ENCODE peak calls at places on chromosomes 11 and 22, in four cellular contexts. O, B, V and P are unnamed samples.

GRCh38 chr11:134579709-134580634 is 167.9 kb upstream of the B3GAT1 start:
- DNase-seq in O (no peak), B (peak), V (no peak), P (no peak)

GRCh38 chr22:29394931-29395581 is 6.7 kb upstream of the AP1B1 start:
- DNase-seq in O (peak), B (peak), V (peak), P (peak)

GRCh38 chr22:48949375-48950149 is 878.1 kb downstream of the BRD1 start:
- DNase-seq in O (no peak), B (peak), V (no peak), P (no peak)

GRCh38 chr11:104731890-104732289 is 166.4 kb downstream of the CASP12 start:
- DNase-seq in O (no peak), B (no peak), V (no peak), P (no peak)

GRCh38 chr11:61706452-61707400 is 26.5 kb downstream of the DAGLA start:
- DNase-seq in O (peak), B (no peak), V (no peak), P (no peak)

GRCh38 chr22:48948575-48949170 is 879.0 kb downstream of the BRD1 start:
- DNase-seq in O (no peak), B (peak), V (no peak), P (no peak)

GRCh38 chr11:14974021-14974698 is 2.0 kb upstream of the CALCA start:
- DNase-seq in O (no peak), B (peak), V (no peak), P (no peak)

GRCh38 chr22:25898707-25899365 is 156.8 kb downstream of the MYO18B start:
- DNase-seq in O (peak), B (peak), V (peak), P (peak)

GRCh38 chr11:105201166-105201565 is 61.6 kb upstream of the CARD18 start:
- DNase-seq in O (no peak), B (no peak), V (no peak), P (no peak)

GRCh38 chr11:1836011-1836945 is 1.5 kb downstream of the SYT8 start:
- DNase-seq in O (no peak), B (no peak), V (no peak), P (no peak)

GRCh38 chr11:86579406-86579731 is 93.0 kb downstream of the ME3 start:
- DNase-seq in O (no peak), B (no peak), V (no peak), P (no peak)

GRCh38 chr11:2806351-2807058 is 79.1 kb downstream of the CDKN1C start:
- DNase-seq in O (no peak), B (peak), V (no peak), P (no peak)

GRCh38 chr11:82229346-82229745 is 504.3 kb downstream of the FAM181B start:
- DNase-seq in O (no peak), B (no peak), V (peak), P (no peak)

GRCh38 chr11:122275513-122275912 is 159.5 kb upstream of the BLID start:
- DNase-seq in O (no peak), B (no peak), V (no peak), P (no peak)

GRCh38 chr22:44360686-44361381 is 48.1 kb upstream of the SHISAL1 start:
- DNase-seq in O (no peak), B (no peak), V (no peak), P (peak)

DNA sequence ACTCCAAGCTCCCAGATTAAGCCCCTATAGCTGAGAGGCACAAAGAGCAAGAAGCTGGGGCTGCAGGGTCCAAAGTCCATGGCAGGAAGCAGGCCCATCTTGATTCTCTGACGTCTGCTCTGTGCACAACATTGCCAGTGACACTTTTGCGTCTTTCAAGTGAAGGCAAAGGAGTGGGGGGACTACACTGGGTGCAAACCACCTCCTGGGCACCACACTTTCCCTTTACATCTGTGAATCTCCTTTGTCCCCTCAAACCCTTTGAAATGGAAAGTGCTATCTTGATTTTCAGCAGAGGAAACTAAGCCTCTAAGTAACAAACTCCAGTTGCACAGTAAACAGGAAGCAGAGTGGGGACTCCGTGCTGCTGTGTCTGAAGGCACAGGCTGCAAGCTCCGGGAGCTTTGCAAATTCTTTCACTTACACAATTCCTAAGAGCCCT is 428.0 kb downstream of the LARGE1 start:
- DNase-seq in O (no peak), B (peak), V (peak), P (no peak)
- TF ChIP-seq RAD21 in O (no peak), B (no peak), V (no peak), P (no peak)

DNA sequence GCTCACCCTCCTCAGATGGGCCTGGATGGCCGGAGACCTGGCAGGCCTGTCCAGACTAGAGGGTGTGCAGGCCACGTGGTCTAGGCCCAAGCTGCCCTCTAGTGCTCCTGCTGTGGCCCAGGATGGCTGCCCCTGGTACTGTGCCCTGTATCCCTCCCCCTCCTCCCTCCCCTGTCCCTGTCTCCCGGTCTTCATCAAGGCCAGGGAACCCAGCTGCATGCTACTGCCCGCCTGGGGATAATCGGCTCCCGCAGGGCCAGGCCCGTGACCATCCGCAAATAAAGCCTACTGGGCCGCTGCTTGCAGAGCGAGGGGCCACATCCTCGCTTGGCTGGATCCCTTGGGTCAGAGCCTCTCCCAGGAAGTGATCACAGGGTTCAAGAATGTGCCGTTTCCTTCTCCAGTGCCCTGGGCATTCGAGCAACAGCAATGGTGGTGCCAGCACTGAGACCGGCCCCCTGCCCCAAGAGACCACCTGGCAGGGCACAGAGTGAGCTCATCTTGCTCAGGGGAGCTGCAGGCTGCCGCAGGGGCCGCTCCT is 51.1 kb downstream of the WNT7B start:
- DNase-seq in O (no peak), B (no peak), V (no peak), P (no peak)
- TF ChIP-seq PHF8 in O (no peak), B (no peak), V (no peak), P (no peak)

GRCh38 chr22:28333106-28333505 is 346.5 kb downstream of the TTC28 start:
- DNase-seq in O (no peak), B (no peak), V (no peak), P (no peak)
- TF ChIP-seq RAD21 in O (no peak), B (no peak), V (no peak), P (no peak)

DNA sequence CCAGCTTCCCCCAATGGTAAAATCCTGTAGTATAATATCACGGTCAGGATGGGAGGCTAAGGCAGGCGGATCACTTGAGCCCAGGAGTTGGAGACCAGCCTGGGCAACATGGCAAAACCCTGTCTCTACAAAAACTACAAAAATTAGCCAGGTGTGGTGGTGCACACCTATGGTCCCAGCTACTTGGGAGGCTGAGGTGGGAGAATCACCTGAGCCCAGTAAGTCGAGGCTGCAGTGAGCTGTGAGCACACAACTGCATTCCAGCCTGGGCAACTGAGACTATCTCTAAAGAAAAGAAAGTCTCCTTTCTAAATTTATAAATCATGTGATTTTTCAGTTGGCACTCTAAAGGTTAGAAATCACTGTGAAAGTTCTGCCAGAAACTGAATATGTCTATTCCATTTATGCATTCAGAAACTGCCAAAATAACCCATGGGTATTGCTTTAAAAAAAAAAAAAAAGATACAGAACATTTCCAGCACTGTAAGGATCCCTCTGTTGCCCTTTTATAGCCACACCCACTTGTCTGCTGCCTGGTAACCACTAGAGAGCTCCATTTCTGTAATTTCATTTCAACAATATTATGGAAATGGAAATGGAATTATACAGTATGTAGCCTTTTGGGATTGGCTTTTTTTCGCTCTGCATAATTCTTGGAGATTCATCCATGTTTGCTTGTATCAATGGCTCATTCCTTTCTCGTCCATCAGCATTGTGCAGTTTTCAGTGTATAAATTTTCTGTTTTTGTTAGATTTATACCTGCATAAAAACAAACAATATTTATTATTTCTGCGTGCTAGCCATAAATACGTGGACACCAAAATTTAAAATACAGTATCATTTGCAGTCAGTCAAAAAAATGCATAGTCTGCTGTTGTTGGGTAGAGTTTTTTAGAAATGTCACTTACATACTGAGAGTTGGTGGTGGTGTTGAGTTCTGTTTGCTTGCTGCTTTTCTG is 9.4 kb downstream of the CDC45 start:
- DNase-seq in O (peak), B (no peak), V (no peak), P (peak)
- TF ChIP-seq PHF8 in O (no peak), B (no peak), V (no peak), P (no peak)

GRCh38 chr11:19253149-19253540 is 12.4 kb upstream of the E2F8 start:
- DNase-seq in O (no peak), B (no peak), V (no peak), P (no peak)
- TF ChIP-seq RAD21 in O (no peak), B (no peak), V (no peak), P (no peak)